ENCODE peak calls at places on chromosome 1, in five cellular contexts. I is Calu3, G is spleen, Z is AG04450, V is fibroblast of mammary gland. B is an unnamed sample.

GRCh38 chr1:234763910-234764309 is 153.9 kb upstream of the IRF2BP2 start:
- DNase-seq in I (no peak), G (no peak), Z (no peak), V (no peak), B (no peak)

GRCh38 chr1:60268451-60268850 is 194.9 kb upstream of the C1orf87 start:
- DNase-seq in I (no peak), G (no peak), Z (no peak), V (no peak), B (no peak)

GRCh38 chr1:180994262-180994661 is 28.4 kb downstream of the STX6 start:
- DNase-seq in I (no peak), G (no peak), Z (no peak), V (peak; percentile 35), B (no peak)

GRCh38 chr1:202831906-202832305 is 21.2 kb downstream of the PCAT6 start:
- DNase-seq in I (no peak), G (no peak), Z (no peak), V (no peak), B (no peak)

GRCh38 chr1:109763646-109764415 is at the start of gene EPS8L3:
- DNase-seq in I (peak; percentile 69), G (peak; percentile 66), Z (no peak), V (no peak), B (no peak)

GRCh38 chr1:24105368-24106160 is 6.4 kb downstream of the MYOM3 start:
- DNase-seq in I (no peak), G (peak; percentile 33), Z (no peak), V (no peak), B (no peak)

GRCh38 chr1:219323426-219323825 is 149.7 kb downstream of the LYPLAL1 start:
- DNase-seq in I (no peak), G (no peak), Z (no peak), V (peak; percentile 45), B (no peak)

GRCh38 chr1:41803656-41804055 is 115.1 kb downstream of the HIVEP3 start:
- DNase-seq in I (no peak), G (no peak), Z (no peak), V (no peak), B (no peak)

GRCh38 chr1:155858805-155859233 is 548 bp upstream of the SYT11 start:
- DNase-seq in I (peak; percentile 12), G (no peak), Z (no peak), V (peak; percentile 78), B (peak; percentile 12)

GRCh38 chr1:220775238-220775853 is 11.4 kb upstream of the MTARC1 start:
- DNase-seq in I (peak; percentile 70), G (no peak), Z (no peak), V (peak; percentile 37), B (peak; percentile 15)

GRCh38 chr1:211577277-211577825 is 1.6 kb downstream of the SLC30A1 start:
- DNase-seq in I (no peak), G (no peak), Z (no peak), V (peak; percentile 19), B (no peak)

GRCh38 chr1:183194527-183195145 is 8.6 kb downstream of the LAMC2 start:
- DNase-seq in I (no peak), G (no peak), Z (no peak), V (no peak), B (no peak)

GRCh38 chr1:97500696-97501297 is 420.0 kb downstream of the DPYD start:
- DNase-seq in I (no peak), G (no peak), Z (no peak), V (no peak), B (no peak)

GRCh38 chr1:10474613-10475507 is at the start of gene PEX14:
- DNase-seq in I (peak; percentile 85), G (peak; percentile 96), Z (peak; percentile 42), V (peak; percentile 75), B (peak; percentile 83)

GRCh38 chr1:236165238-236165981 is 23.1 kb downstream of the GPR137B start:
- DNase-seq in I (no peak), G (no peak), Z (no peak), V (no peak), B (no peak)

GRCh38 chr1:97919568-97920261 is 1.1 kb downstream of the DPYD start:
- DNase-seq in I (no peak), G (no peak), Z (no peak), V (peak; percentile 58), B (no peak)

DNA sequence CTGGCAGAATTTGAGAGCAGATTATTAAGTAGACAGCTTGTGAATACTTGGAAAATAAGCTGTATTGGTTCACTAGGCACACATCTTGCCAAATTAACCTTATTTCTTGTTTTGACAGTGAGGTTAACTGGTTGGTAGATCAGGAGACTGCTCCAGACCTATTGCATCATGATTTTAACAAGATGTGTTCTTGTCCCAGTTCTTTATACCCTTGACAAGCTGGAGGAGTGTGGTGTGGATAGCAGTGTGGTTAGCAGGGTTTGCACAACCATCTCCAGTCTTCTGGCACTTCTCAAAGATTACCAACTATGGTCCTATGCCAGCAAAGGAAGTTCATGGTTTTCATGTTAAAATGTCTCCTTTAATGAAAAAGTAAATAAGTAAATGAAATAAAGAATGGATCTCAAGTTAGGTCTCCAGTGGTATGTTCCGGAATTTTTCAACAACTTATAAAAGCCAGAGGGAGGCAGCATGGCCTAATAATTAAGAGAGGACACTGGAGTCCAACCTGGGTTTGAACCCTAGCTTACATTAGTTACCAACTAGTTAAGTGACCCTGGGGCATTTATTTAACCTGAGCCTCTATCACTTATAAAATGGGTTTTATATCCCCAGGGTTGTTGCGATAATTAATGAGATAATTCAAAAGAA is 34.1 kb downstream of the DDX20 start:
- DNase-seq in I (no peak), G (no peak), Z (no peak), V (peak; percentile 67), B (peak; percentile 19)
- TF ChIP-seq CTCF in I (no peak), G (no peak), Z (no peak), V (no peak), B (peak; percentile 21)

DNA sequence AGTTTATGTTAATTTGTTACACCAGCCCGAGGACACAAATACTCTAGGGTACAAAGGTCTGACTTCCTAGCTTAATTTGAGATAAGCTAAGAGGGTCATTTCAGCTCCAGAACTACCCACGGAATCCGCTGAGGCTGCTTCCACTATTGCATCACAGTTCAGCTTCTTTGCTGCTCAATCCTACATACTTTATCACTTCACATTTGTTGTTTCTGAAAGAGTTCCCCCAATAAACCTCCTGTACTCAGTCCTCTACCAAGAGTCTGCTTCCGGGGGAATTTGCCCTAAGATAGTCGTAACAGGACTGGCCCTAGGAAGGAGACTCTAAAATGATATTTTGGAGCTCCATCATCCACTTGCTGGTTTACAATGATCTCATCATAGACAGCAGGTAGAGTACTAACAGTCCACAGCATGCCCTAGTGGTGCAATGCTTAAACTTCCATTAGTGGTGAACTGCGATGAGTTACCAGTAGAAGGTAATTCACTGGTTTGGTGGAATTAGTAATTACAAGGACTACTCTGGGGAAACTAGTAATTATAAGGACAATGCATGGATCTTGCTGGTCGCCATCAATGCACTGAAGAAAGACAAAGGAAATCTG is 229.3 kb downstream of the USH2A start:
- DNase-seq in I (peak; percentile 36), G (no peak), Z (no peak), V (no peak), B (no peak)
- TF ChIP-seq CTCF in I (peak; percentile 22), G (no peak), Z (peak; percentile 34), V (no peak), B (peak; percentile 60)

DNA sequence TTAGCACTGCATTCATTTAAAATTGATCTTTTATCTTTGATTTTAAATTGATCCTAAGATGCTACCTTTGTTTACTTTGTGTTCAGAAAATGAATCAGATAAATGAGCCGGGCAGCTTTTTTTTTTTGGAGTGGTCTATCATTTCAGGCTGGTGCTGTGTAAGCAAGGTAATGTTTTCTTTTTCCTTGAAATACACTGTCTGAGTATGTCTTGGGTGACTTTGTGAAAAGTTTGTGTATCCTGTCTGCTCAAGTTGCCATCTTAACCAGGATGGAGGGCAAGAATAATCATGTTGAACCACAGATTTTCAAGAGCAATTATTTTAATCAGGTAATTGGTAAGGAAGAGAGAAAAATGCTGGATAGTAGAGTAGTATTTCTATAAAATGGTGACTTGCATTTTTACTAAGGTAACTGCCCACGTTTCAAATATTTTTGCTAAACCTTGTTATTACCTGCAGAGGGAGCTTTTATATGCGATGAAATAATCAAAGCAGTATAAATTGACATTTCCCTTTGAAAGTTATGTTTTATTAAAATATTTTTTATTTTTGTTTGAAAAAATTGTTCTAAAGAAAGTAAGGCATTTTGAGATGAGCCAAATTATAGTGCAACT is 11.1 kb downstream of the ADGRL2 start:
- DNase-seq in I (no peak), G (no peak), Z (no peak), V (no peak), B (no peak)
- TF ChIP-seq CTCF in I (no peak), G (no peak), Z (peak; percentile 14), V (peak; percentile 31), B (peak; percentile 46)

DNA sequence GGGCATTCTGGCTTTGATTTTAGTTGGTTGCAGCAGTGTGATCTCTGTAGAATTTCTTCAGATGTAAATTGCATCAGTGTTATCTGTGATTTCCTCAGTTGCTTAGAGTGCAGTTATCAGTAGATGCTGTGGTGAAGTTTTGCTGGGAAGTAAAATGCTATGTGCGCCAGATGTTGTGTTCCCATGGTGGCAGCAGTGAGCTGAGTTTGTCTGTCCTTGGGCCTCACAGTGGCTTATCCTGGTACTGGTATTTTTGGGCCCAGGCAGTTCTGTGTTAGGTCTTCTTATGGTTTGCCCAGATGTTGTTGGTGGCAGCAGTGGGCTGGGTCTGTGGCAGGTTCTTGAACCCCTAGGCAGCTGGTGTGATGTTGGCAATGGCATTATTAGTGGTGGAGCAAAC is 1242.1 kb downstream of the PLA2G4A start:
- DNase-seq in I (no peak), G (no peak), Z (no peak), V (no peak), B (no peak)
- TF ChIP-seq CTCF in I (no peak), G (no peak), Z (no peak), V (no peak), B (peak; percentile 11)

GRCh38 chr1:221979461-221980032 is 237.7 kb upstream of the DUSP10 start:
- DNase-seq in I (no peak), G (no peak), Z (no peak), V (no peak), B (no peak)
- TF ChIP-seq CTCF in I (peak; percentile 44), G (no peak), Z (peak; percentile 31), V (peak; percentile 32), B (peak; percentile 78)

GRCh38 chr1:20200966-20201365 is 14.6 kb upstream of the PLA2G2C start:
- DNase-seq in I (no peak), G (no peak), Z (no peak), V (no peak), B (no peak)
- TF ChIP-seq CTCF in I (no peak), G (no peak), Z (no peak), V (no peak), B (no peak)

GRCh38 chr1:175095069-175095468 is 27.4 kb downstream of the TNN start:
- DNase-seq in I (no peak), G (no peak), Z (no peak), V (no peak), B (no peak)
- TF ChIP-seq CTCF in I (no peak), G (no peak), Z (no peak), V (no peak), B (no peak)

B was measured in HFFc6.